ENCODE peak calls at places on chromosomes 13 and 19, in eight cellular contexts. W, C, M, Z, H, P, K and E are unnamed samples.

GRCh38 chr13:81406639-81407292 is 1065.8 kb upstream of the SPRY2 start:
- DNase-seq in Z (no peak), C (no peak), W (no peak), P (no peak), H (no peak), K (no peak), M (no peak), E (no peak)

GRCh38 chr19:33005440-33005839 is 33.4 kb downstream of the FAAP24 start:
- DNase-seq in P (no peak), Z (no peak), C (no peak), H (no peak), K (no peak), W (no peak), M (no peak), E (no peak)

GRCh38 chr13:23617551-23618014 is 47.4 kb downstream of the TNFRSF19 start:
- DNase-seq in M (no peak), H (no peak), P (peak; percentile 77), K (peak; percentile 94), Z (no peak), W (no peak), C (no peak), E (no peak)

GRCh38 chr13:108214511-108215383 is 589 bp downstream of the LIG4 start:
- DNase-seq in P (peak; percentile 26), Z (no peak), H (no peak), W (no peak), K (no peak), M (no peak), C (no peak), E (no peak)

GRCh38 chr19:29497686-29498436 is 27.9 kb upstream of the VSTM2B start:
- DNase-seq in M (no peak), H (no peak), C (no peak), Z (no peak), W (no peak), P (no peak), K (no peak), E (no peak)

GRCh38 chr19:54523403-54523802 is 20.8 kb downstream of the LAIR2 start:
- DNase-seq in W (no peak), C (peak; percentile 56), P (peak; percentile 86), K (peak; percentile 3), H (peak; percentile 10), M (no peak), Z (no peak), E (no peak)

GRCh38 chr19:36973021-36973843 is 57.1 kb downstream of the ZNF568 start:
- DNase-seq in M (peak; percentile 55), K (peak; percentile 61), C (peak; percentile 89), P (peak; percentile 70), H (peak; percentile 52), Z (peak; percentile 30), W (peak; percentile 64), E (peak; percentile 59)

GRCh38 chr19:41083516-41083915 is 4.7 kb upstream of the CYP2A13 start:
- DNase-seq in M (no peak), P (peak; percentile 57), Z (no peak), C (no peak), K (no peak), W (no peak), H (no peak), E (no peak)

GRCh38 chr19:39151209-39151608 is 25.6 kb downstream of the PAK4 start:
- DNase-seq in K (no peak), W (no peak), P (no peak), Z (no peak), C (no peak), M (no peak), H (no peak), E (no peak)